ENCODE peak calls at places on chromosome 3, in six cellular contexts. K is GM06990, X is PC-3, D is pancreas, Q is heart right ventricle, Z is stomach. P is an unnamed sample.

GRCh38 chr3:141184430-141184829 is 47.2 kb upstream of the PXYLP1 start:
- DNase-seq in K (no peak), X (no peak), D (no peak), Q (no peak), Z (no peak), P (no peak)

GRCh38 chr3:141393151-141394076 is 25.1 kb downstream of the ZBTB38 start:
- DNase-seq in K (no peak), X (no peak), D (no peak), Q (no peak), Z (no peak), P (no peak)

GRCh38 chr3:145422541-145422940 is 738.4 kb downstream of the PLOD2 start:
- DNase-seq in K (no peak), X (no peak), D (no peak), Q (no peak), Z (no peak), P (no peak)

GRCh38 chr3:10933958-10934481 is 58.5 kb upstream of the SLC6A1 start:
- DNase-seq in K (no peak), X (peak; percentile 85), D (no peak), Q (no peak), Z (no peak), P (peak; percentile 34)

GRCh38 chr3:122077293-122078234 is 22.4 kb downstream of the CD86 start:
- DNase-seq in K (no peak), X (no peak), D (no peak), Q (no peak), Z (no peak), P (no peak)

GRCh38 chr3:42228796-42229195 is 37.2 kb downstream of the CCK start:
- DNase-seq in K (no peak), X (peak; percentile 74), D (no peak), Q (no peak), Z (no peak), P (no peak)

GRCh38 chr3:132222868-132223538 is 94.2 kb upstream of the ACP3 start:
- DNase-seq in K (no peak), X (no peak), D (no peak), Q (no peak), Z (no peak), P (no peak)

GRCh38 chr3:188534633-188535032 is 380.7 kb downstream of the LPP start:
- DNase-seq in K (no peak), X (peak; percentile 27), D (no peak), Q (no peak), Z (no peak), P (no peak)

GRCh38 chr3:61612211-61612995 is 51.0 kb downstream of the PTPRG start:
- DNase-seq in K (no peak), X (no peak), D (no peak), Q (no peak), Z (no peak), P (no peak)

GRCh38 chr3:188061133-188061532 is 92.8 kb upstream of the LPP start:
- DNase-seq in K (no peak), X (peak; percentile 81), D (no peak), Q (no peak), Z (no peak), P (no peak)

GRCh38 chr3:39407773-39408492 is 1.4 kb downstream of the RPSA start:
- DNase-seq in K (no peak), X (no peak), D (no peak), Q (no peak), Z (no peak), P (no peak)

GRCh38 chr3:9209777-9210176 is 39.7 kb downstream of the SRGAP3 start:
- DNase-seq in K (no peak), X (no peak), D (no peak), Q (no peak), Z (no peak), P (no peak)

GRCh38 chr3:66712210-66712609 is 211.4 kb upstream of the LRIG1 start:
- DNase-seq in K (no peak), X (no peak), D (no peak), Q (no peak), Z (no peak), P (no peak)

GRCh38 chr3:27565201-27565827 is 81.1 kb upstream of the SLC4A7 start:
- DNase-seq in K (no peak), X (no peak), D (no peak), Q (no peak), Z (no peak), P (no peak)

GRCh38 chr3:14513566-14514322 is 26.4 kb downstream of the GRIP2 start:
- DNase-seq in K (no peak), X (no peak), D (no peak), Q (no peak), Z (no peak), P (no peak)

GRCh38 chr3:177126015-177126773 is 71.1 kb downstream of the TBL1XR1 start:
- DNase-seq in K (no peak), X (peak; percentile 67), D (no peak), Q (no peak), Z (no peak), P (peak; percentile 81)

GRCh38 chr3:129035360-129036233 is 25.0 kb upstream of the GP9 start:
- DNase-seq in K (no peak), X (no peak), D (no peak), Q (no peak), Z (no peak), P (no peak)

GRCh38 chr3:46856576-46857471 is 6.4 kb downstream of the MYL3 start:
- DNase-seq in K (no peak), X (no peak), D (no peak), Q (peak; percentile 23), Z (no peak), P (no peak)

GRCh38 chr3:154022603-154023002 is 98.6 kb upstream of the ARHGEF26 start:
- DNase-seq in K (no peak), X (no peak), D (no peak), Q (no peak), Z (no peak), P (no peak)

GRCh38 chr3:61615643-61616042 is 54.3 kb downstream of the PTPRG start:
- DNase-seq in K (no peak), X (no peak), D (no peak), Q (no peak), Z (no peak), P (no peak)

GRCh38 chr3:143763568-143764162 is 84.6 kb downstream of the SLC9A9 start:
- DNase-seq in K (no peak), X (peak; percentile 14), D (no peak), Q (no peak), Z (no peak), P (no peak)

DNA sequence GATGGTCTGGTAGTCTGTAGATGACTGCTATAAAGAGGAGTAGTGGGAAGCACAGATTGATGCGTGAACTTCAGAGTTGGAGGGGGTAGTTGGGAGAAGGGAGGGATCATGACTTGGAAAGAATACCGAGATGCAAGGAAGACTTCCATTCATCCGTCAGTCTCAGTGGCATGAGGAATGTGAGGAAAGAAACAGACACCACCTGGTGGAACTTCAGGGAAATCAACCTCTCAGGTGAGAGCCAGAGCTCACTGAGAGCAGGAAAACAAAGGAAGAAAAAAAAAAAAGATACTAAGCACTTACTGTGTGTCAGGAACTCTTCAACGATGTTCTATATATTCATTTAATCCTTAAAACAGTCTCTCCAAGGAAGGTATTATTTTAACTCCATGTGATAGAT is 172.4 kb downstream of the OXSM start:
- DNase-seq in K (no peak), X (peak; percentile 61), D (no peak), Q (no peak), Z (no peak), P (no peak)
- TF ChIP-seq CTCF in K (peak; percentile 10), X (peak; percentile 72), D (no peak), Q (no peak), Z (no peak), P (no peak)

DNA sequence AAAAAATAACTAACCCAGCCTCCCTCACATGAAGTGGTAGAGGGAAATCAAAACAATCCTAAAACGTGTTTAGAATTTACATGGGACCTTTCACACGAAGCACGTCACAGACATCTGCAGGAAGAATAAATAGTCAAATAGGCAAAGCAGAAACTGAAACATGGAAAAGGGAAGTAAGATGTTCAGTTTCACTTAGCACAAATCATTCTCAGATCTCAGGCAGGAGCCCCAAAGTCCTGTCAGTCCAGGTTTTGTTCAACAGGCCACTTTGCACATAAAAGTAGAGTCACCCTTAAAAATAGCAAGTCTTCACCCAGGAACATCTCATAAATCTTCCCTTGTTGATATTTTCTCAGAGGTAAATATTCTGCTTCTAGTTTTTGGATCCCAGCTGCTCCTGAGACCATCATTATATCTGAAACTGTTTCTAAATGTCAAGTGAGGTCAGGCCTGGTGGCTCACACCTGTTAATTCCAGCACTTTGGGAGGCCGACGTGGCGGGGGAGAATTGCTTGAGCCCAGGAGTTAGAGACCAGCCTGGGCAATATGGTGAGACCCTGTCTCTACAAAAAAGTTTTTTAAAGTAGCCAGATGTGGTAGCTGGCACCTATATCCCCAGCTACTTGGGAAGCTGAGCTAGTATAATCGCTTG is 1.9 kb downstream of the RUBCN start:
- DNase-seq in K (peak; percentile 68), X (no peak), D (no peak), Q (no peak), Z (no peak), P (no peak)
- H3K4me3 ChIP-seq in K (peak overlapping the region; percentile 98), X (no peak overlapping the region), D (no peak overlapping the region), Q (no peak overlapping the region), Z (no peak overlapping the region), P (no peak overlapping the region)

GRCh38 chr3:49012441-49013017 is 5.3 kb downstream of the WDR6 start:
- DNase-seq in K (no peak), X (no peak), D (peak; percentile 67), Q (no peak), Z (no peak), P (no peak)

GRCh38 chr3:49015765-49016164 is 2.6 kb downstream of the DALRD3 start:
- DNase-seq in K (no peak), X (no peak), D (no peak), Q (no peak), Z (no peak), P (no peak)

GRCh38 chr3:49015072-49015471 is 3.3 kb downstream of the DALRD3 start:
- DNase-seq in K (no peak), X (no peak), D (no peak), Q (no peak), Z (no peak), P (no peak)

GRCh38 chr3:49013113-49013737 is 5.2 kb downstream of the DALRD3 start:
- DNase-seq in K (no peak), X (no peak), D (no peak), Q (no peak), Z (no peak), P (no peak)

GRCh38 chr3:49013738-49014660 is 4.4 kb downstream of the DALRD3 start:
- DNase-seq in K (peak; percentile 59), X (peak; percentile 69), D (no peak), Q (no peak), Z (peak; percentile 66), P (no peak)
- TF ChIP-seq CTCF in K (peak; percentile 86), X (peak; percentile 82), D (no peak), Q (peak; percentile 54), Z (no peak), P (peak; percentile 70)

DNA sequence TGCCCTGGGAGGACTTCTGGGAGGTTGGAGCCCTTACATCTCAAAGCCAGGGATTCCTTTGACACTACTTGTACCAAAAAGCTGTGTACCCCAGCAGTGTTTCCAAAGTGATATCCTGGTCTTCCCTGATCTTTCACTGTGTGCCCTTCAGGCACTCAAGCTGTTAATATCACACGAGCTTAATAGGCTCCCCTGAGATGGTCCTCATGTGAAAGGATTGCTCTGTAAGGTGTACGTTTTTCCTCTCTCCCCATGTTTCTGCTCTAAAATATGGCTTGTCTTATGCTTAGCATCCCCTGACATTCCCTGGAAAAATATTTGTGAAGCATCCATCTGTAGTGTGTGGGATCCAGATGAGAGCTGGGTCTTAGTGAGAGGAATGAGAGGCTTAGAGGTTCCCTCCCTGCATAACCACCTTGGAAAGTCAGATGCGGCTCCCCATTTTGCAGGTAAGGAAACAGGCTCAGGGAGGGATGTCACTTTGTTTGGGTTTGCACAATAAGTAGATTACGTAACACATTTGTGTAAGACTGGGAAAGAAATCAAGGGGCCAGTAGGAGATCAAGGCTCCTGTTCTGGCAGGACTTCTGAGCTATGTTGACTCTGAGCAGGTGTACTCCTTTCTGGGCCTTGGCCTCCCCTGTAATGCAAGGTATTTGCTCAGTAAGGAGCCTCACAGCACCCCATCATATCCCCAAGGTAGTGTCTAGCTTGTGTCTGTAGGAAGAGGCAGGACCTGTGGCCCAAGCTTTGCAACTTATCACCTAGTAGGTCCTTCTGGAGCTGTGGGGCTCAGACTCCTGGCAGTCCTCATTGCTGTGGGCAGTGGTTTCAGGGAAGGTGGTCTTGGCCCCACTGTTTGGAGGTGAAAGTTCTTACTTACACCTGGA is 667 bp upstream of the ACOX2 start:
- DNase-seq in K (no peak), X (no peak), D (peak; percentile 63), Q (no peak), Z (peak; percentile 47), P (no peak)
- H3K4me3 ChIP-seq in K (no peak overlapping the region), X (no peak overlapping the region), D (no peak overlapping the region), Q (no peak overlapping the region), Z (peak overlapping the region; percentile 39), P (no peak overlapping the region)